ENCODE peak calls at places on chromosomes 3 and 15, in eight cellular contexts. P is GM12865; K is A172; M is posterior cingulate gyrus; E is RCC 7860; Z is uterus; N is activated T-helper 1 cell treated with anti-CD3 and anti-CD28 coated beads, Interleukin-2, amount 50 U/mL, for 16 hours; G is mesendoderm. D is an unnamed sample.

GRCh38 chr3:48715179-48715800 is 1.7 kb downstream of the IP6K2 start:
- DNase-seq in P (no peak), K (peak; percentile 38), M (no peak), E (peak; percentile 45), Z (no peak), N (no peak), G (peak; percentile 93), D (no peak)

GRCh38 chr3:45362768-45363167 is 25.6 kb upstream of the LARS2 start:
- DNase-seq in P (no peak), K (no peak), M (no peak), E (no peak), Z (no peak), N (no peak), G (no peak), D (no peak)

GRCh38 chr15:67013696-67014095 is 51.7 kb upstream of the SMAD3 start:
- DNase-seq in P (no peak), K (no peak), M (no peak), E (no peak), Z (peak; percentile 47), N (no peak), G (peak; percentile 92), D (no peak)

GRCh38 chr3:141382571-141382970 is 14.3 kb downstream of the ZBTB38 start:
- DNase-seq in P (no peak), K (no peak), M (no peak), E (no peak), Z (no peak), N (no peak), G (no peak), D (no peak)

GRCh38 chr15:76823303-76823702 is 81.8 kb downstream of the SCAPER start:
- DNase-seq in P (no peak), K (no peak), M (no peak), E (no peak), Z (no peak), N (no peak), G (no peak), D (no peak)

GRCh38 chr3:124846189-124846588 is 41.0 kb downstream of the ITGB5 start:
- DNase-seq in P (no peak), K (peak; percentile 57), M (no peak), E (no peak), Z (peak; percentile 46), N (no peak), G (no peak), D (no peak)

GRCh38 chr3:139127101-139127500 is 82.4 kb upstream of the PRR23C start:
- DNase-seq in P (peak; percentile 14), K (peak; percentile 30), M (no peak), E (no peak), Z (no peak), N (no peak), G (no peak), D (no peak)

GRCh38 chr3:171860830-171861535 is 17.8 kb downstream of the TMEM212 start:
- DNase-seq in P (no peak), K (no peak), M (no peak), E (no peak), Z (peak; percentile 26), N (no peak), G (no peak), D (no peak)

GRCh38 chr15:66072616-66073361 is 180.8 kb downstream of the MEGF11 start:
- DNase-seq in P (peak; percentile 49), K (peak; percentile 84), M (no peak), E (no peak), Z (no peak), N (no peak), G (peak; percentile 29), D (no peak)

GRCh38 chr3:87025636-87026035 is 34.7 kb upstream of the VGLL3 start:
- DNase-seq in P (no peak), K (no peak), M (no peak), E (no peak), Z (no peak), N (no peak), G (no peak), D (no peak)

GRCh38 chr3:89180334-89180733 is 72.9 kb downstream of the EPHA3 start:
- DNase-seq in P (peak; percentile 30), K (no peak), M (no peak), E (no peak), Z (no peak), N (no peak), G (no peak), D (no peak)

GRCh38 chr3:109339714-109340648 is 2.6 kb upstream of the DPPA4 start:
- DNase-seq in P (no peak), K (no peak), M (no peak), E (no peak), Z (no peak), N (no peak), G (peak; percentile 67), D (no peak)

GRCh38 chr15:22786868-22787698 is 639 bp downstream of the NIPA1 start:
- DNase-seq in P (peak; percentile 50), K (no peak), M (peak; percentile 38), E (no peak), Z (no peak), N (no peak), G (peak; percentile 59), D (peak; percentile 55)

D was measured in GM13976.